ENCODE peak calls at places on chromosome 21, in five cellular contexts. P is mucosa of descending colon, N is NAMALWA, O is naive B cell, T is NCI-H69. X is an unnamed sample.

GRCh38 chr21:25350056-25350455 is 257.2 kb downstream of the MRPL39 start:
- DNase-seq in P (no peak), O (no peak), N (peak), T (peak), X (peak)

GRCh38 chr21:35072960-35073359 is 23.9 kb upstream of the RUNX1 start:
- DNase-seq in N (no peak), P (no peak), T (no peak), O (no peak), X (no peak)

GRCh38 chr21:39575778-39576177 is 37.0 kb upstream of the B3GALT5 start:
- DNase-seq in N (no peak), P (no peak), O (no peak), T (no peak), X (no peak)

GRCh38 chr21:46122241-46122671 is 24.3 kb downstream of the COL6A2 start:
- DNase-seq in P (no peak), T (no peak), O (no peak), N (no peak), X (no peak)

GRCh38 chr21:42704861-42705260 is 51.4 kb downstream of the PDE9A start:
- DNase-seq in P (no peak), T (no peak), N (no peak), O (no peak), X (no peak)

GRCh38 chr21:41240040-41240439 is 72.1 kb downstream of the BACE2 start:
- DNase-seq in T (no peak), N (no peak), O (no peak), P (no peak), X (no peak)

GRCh38 chr21:33834801-33835500 is 80.7 kb downstream of the ATP5PO start:
- DNase-seq in T (no peak), O (no peak), N (no peak), P (no peak), X (no peak)

GRCh38 chr21:26709090-26709489 is 136.0 kb upstream of the CYYR1 start:
- DNase-seq in T (no peak), P (no peak), O (no peak), N (no peak), X (no peak)

GRCh38 chr21:33403128-33403785 is at the start of gene IFNGR2:
- DNase-seq in P (peak), O (peak), T (peak), N (peak), X (peak)

GRCh38 chr21:17915976-17916375 is 96.8 kb upstream of the C21orf91 start:
- DNase-seq in N (no peak), O (no peak), P (no peak), T (peak), X (no peak)

GRCh38 chr21:34186119-34186719 is 112.8 kb downstream of the MRPS6 start:
- DNase-seq in P (no peak), N (no peak), O (no peak), T (no peak), X (no peak)

GRCh38 chr21:45558044-45558721 is 15.9 kb upstream of the SLC19A1 start:
- DNase-seq in O (no peak), T (no peak), P (no peak), N (no peak), X (no peak)

GRCh38 chr21:44910229-44911065 is 10.3 kb downstream of the ITGB2 start:
- DNase-seq in O (no peak), P (no peak), N (peak), T (peak), X (peak)